ENCODE peak calls at places on chromosomes 2 and 18, in eight cellular contexts. Q, I, Y, K, S, F, B and V are unnamed samples.

GRCh38 chr2:108268001-108268400 is 20.7 kb upstream of the SULT1C2 start:
- DNase-seq in Q (no peak), I (no peak), Y (peak), K (peak), S (peak), F (no peak), B (peak), V (no peak)

GRCh38 chr2:42569116-42569711 is 782 bp downstream of the MTA3 start:
- DNase-seq in Q (peak), I (peak), Y (peak), K (no peak), S (no peak), F (no peak), B (peak), V (no peak)

GRCh38 chr2:746697-747096 is 69.5 kb upstream of the TMEM18 start:
- DNase-seq in Q (no peak), I (no peak), Y (no peak), K (no peak), S (no peak), F (no peak), B (no peak), V (no peak)

GRCh38 chr2:186126181-186126580 is 359.9 kb upstream of the ZC3H15 start:
- DNase-seq in Q (no peak), I (no peak), Y (peak), K (no peak), S (no peak), F (no peak), B (no peak), V (no peak)

GRCh38 chr2:162075689-162076132 is 1.7 kb upstream of the DPP4 start:
- DNase-seq in Q (no peak), I (no peak), Y (peak), K (no peak), S (no peak), F (no peak), B (peak), V (no peak)

GRCh38 chr2:209579236-209579749 is 155.4 kb downstream of the MAP2 start:
- DNase-seq in Q (peak), I (no peak), Y (peak), K (peak), S (no peak), F (peak), B (peak), V (no peak)

GRCh38 chr2:99974275-99974674 is 168.1 kb downstream of the AFF3 start:
- DNase-seq in Q (no peak), I (no peak), Y (peak), K (no peak), S (no peak), F (no peak), B (peak), V (no peak)

GRCh38 chr2:104502904-104503303 is 351.0 kb upstream of the POU3F3 start:
- DNase-seq in Q (peak), I (no peak), Y (no peak), K (no peak), S (no peak), F (peak), B (no peak), V (no peak)

GRCh38 chr2:112725545-112726457 is 5.0 kb downstream of the NT5DC4 start:
- DNase-seq in Q (no peak), I (no peak), Y (no peak), K (no peak), S (no peak), F (no peak), B (peak), V (peak)

GRCh38 chr2:157874278-157874825 is 1.8 kb downstream of the ACVR1 start:
- DNase-seq in Q (no peak), I (no peak), Y (peak), K (no peak), S (no peak), F (no peak), B (peak), V (no peak)

GRCh38 chr2:24241528-24241927 is 66.7 kb downstream of the FAM228A start:
- DNase-seq in Q (no peak), I (no peak), Y (no peak), K (no peak), S (no peak), F (no peak), B (no peak), V (no peak)

GRCh38 chr2:61255580-61256437 is 93.8 kb downstream of the C2orf74 start:
- DNase-seq in Q (no peak), I (no peak), Y (peak), K (no peak), S (peak), F (no peak), B (peak), V (no peak)

GRCh38 chr2:37330669-37331068 is 6.0 kb upstream of the PRKD3 start:
- DNase-seq in Q (no peak), I (no peak), Y (no peak), K (no peak), S (no peak), F (no peak), B (no peak), V (no peak)

GRCh38 chr2:220276736-220277444 is 649.5 kb downstream of the SLC4A3 start:
- DNase-seq in Q (no peak), I (no peak), Y (peak), K (no peak), S (no peak), F (no peak), B (peak), V (no peak)

GRCh38 chr2:224024270-224024669 is 14.8 kb downstream of the SERPINE2 start:
- DNase-seq in Q (no peak), I (no peak), Y (no peak), K (no peak), S (no peak), F (no peak), B (no peak), V (no peak)

GRCh38 chr2:69061518-69061917 is 48.5 kb downstream of the ANTXR1 start:
- DNase-seq in Q (no peak), I (no peak), Y (no peak), K (no peak), S (no peak), F (no peak), B (no peak), V (no peak)

GRCh38 chr2:182980115-182980514 is 58.1 kb downstream of the NCKAP1 start:
- DNase-seq in Q (no peak), I (no peak), Y (peak), K (peak), S (peak), F (no peak), B (peak), V (no peak)

GRCh38 chr2:3602553-3603339 is 7.8 kb downstream of the COLEC11 start:
- DNase-seq in Q (no peak), I (no peak), Y (no peak), K (no peak), S (no peak), F (no peak), B (peak), V (no peak)

GRCh38 chr2:203551653-203552250 is 16.7 kb upstream of the RAPH1 start:
- DNase-seq in Q (no peak), I (no peak), Y (peak), K (no peak), S (no peak), F (no peak), B (no peak), V (no peak)

GRCh38 chr18:46821856-46822711 is 65.2 kb upstream of the ST8SIA5 start:
- DNase-seq in Q (no peak), I (no peak), Y (no peak), K (no peak), S (no peak), F (no peak), B (no peak), V (no peak)

GRCh38 chr2:31522742-31523141 is 58.0 kb downstream of the SRD5A2 start:
- DNase-seq in Q (no peak), I (no peak), Y (no peak), K (peak), S (no peak), F (no peak), B (no peak), V (no peak)

GRCh38 chr2:167451496-167452289 is 563.4 kb downstream of the XIRP2 start:
- DNase-seq in Q (no peak), I (no peak), Y (no peak), K (no peak), S (no peak), F (no peak), B (no peak), V (no peak)

GRCh38 chr2:71389379-71390072 is 57.9 kb downstream of the ZNF638 start:
- DNase-seq in Q (peak), I (no peak), Y (no peak), K (no peak), S (no peak), F (no peak), B (no peak), V (no peak)

GRCh38 chr2:218993345-218994315 is at the start of gene CRYBA2:
- DNase-seq in Q (no peak), I (no peak), Y (peak), K (no peak), S (no peak), F (no peak), B (peak), V (no peak)

GRCh38 chr2:146415291-146415690 is 1429.5 kb upstream of the ACVR2A start:
- DNase-seq in Q (no peak), I (no peak), Y (no peak), K (no peak), S (no peak), F (no peak), B (no peak), V (no peak)

GRCh38 chr18:44848931-44849330 is 168.2 kb downstream of the SETBP1 start:
- DNase-seq in Q (no peak), I (no peak), Y (no peak), K (no peak), S (no peak), F (no peak), B (peak), V (no peak)

GRCh38 chr2:177906041-177906718 is 166.4 kb downstream of the PDE11A start:
- DNase-seq in Q (peak), I (peak), Y (peak), K (peak), S (no peak), F (no peak), B (peak), V (peak)

GRCh38 chr2:11118761-11119160 is 36.5 kb upstream of the SLC66A3 start:
- DNase-seq in Q (no peak), I (no peak), Y (peak), K (no peak), S (no peak), F (no peak), B (no peak), V (no peak)

GRCh38 chr2:171522804-171523338 is 597 bp downstream of the CYBRD1 start:
- DNase-seq in Q (peak), I (no peak), Y (peak), K (no peak), S (no peak), F (no peak), B (peak), V (no peak)